ENCODE peak calls at places on chromosomes 2 and 18, in seven cellular contexts. M, T, C, E, D, A and K are unnamed samples.

GRCh38 chr2:237733677-237734300 is 64.8 kb upstream of the RBM44 start:
- DNase-seq in M (peak), T (no peak), C (no peak), E (no peak), D (peak), A (no peak), K (no peak)

GRCh38 chr2:26008851-26009566 is 24.9 kb upstream of the RAB10 start:
- DNase-seq in M (peak), T (peak), C (peak), E (peak), D (peak), A (peak), K (peak)

GRCh38 chr2:189439342-189439741 is 1.9 kb upstream of the WDR75 start:
- DNase-seq in M (no peak), T (no peak), C (no peak), E (no peak), D (no peak), A (no peak), K (no peak)

GRCh38 chr2:213476641-213477040 is 192.4 kb downstream of the SPAG16 start:
- DNase-seq in M (no peak), T (no peak), C (no peak), E (no peak), D (peak), A (no peak), K (no peak)

GRCh38 chr2:30234180-30234971 is 3.0 kb downstream of the LBH start:
- DNase-seq in M (no peak), T (no peak), C (no peak), E (peak), D (peak), A (peak), K (peak)

GRCh38 chr2:150470435-150470834 is 17.0 kb downstream of the RND3 start:
- DNase-seq in M (no peak), T (no peak), C (no peak), E (no peak), D (no peak), A (no peak), K (no peak)

GRCh38 chr18:48765053-48765452 is 185.7 kb downstream of the SMAD7 start:
- DNase-seq in M (no peak), T (no peak), C (no peak), E (no peak), D (no peak), A (no peak), K (no peak)

GRCh38 chr2:237201461-237202287 is 116.0 kb downstream of the COPS8 start:
- DNase-seq in M (peak), T (no peak), C (no peak), E (peak), D (peak), A (peak), K (peak)

GRCh38 chr2:177429688-177430325 is 37.2 kb downstream of the AGPS start:
- DNase-seq in M (no peak), T (no peak), C (no peak), E (no peak), D (peak), A (peak), K (no peak)

GRCh38 chr2:159736048-159736447 is 23.7 kb downstream of the MARCHF7 start:
- DNase-seq in M (no peak), T (no peak), C (no peak), E (no peak), D (peak), A (no peak), K (no peak)

GRCh38 chr2:161681043-161681442 is 56.8 kb downstream of the SLC4A10 start:
- DNase-seq in M (no peak), T (no peak), C (peak), E (no peak), D (peak), A (peak), K (no peak)

GRCh38 chr2:200302940-200303727 is 3.4 kb upstream of the SPATS2L start:
- DNase-seq in M (no peak), T (no peak), C (no peak), E (no peak), D (peak), A (peak), K (no peak)

DNA sequence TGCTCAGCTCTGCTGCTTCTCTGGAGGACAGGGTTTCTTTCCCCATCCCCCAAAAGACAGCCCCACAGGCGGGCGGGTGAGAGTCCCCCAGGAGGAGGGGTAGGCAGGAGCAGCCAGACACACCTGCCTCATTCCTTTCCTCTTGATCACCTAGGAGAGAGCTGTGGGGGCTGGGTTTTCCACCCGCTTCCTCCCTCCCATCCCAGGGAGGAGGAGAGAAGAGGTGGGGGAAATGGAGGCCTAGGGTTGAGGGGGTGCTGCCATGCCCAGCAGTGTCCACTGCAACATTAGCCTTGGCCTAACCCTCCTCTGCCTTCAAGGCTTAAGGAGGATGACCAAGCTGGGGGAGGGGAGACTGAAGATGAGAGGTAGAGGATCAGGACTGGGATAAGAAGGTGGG is 14.7 kb downstream of the WNT10A start:
- DNase-seq in M (no peak), T (no peak), C (no peak), E (no peak), D (no peak), A (no peak), K (no peak)
- H3K27ac ChIP-seq in M (no peak), T (no peak), C (no peak), E (no peak), D (no peak), A (no peak), K (no peak)

GRCh38 chr18:2330764-2331163 is 240.5 kb downstream of the METTL4 start:
- DNase-seq in M (no peak), T (no peak), C (no peak), E (no peak), D (no peak), A (no peak), K (no peak)

GRCh38 chr18:2325933-2326332 is 245.4 kb downstream of the METTL4 start:
- DNase-seq in M (no peak), T (no peak), C (no peak), E (no peak), D (peak), A (no peak), K (no peak)

GRCh38 chr18:2324459-2324858 is 246.8 kb downstream of the METTL4 start:
- DNase-seq in M (no peak), T (no peak), C (no peak), E (no peak), D (no peak), A (no peak), K (no peak)

GRCh38 chr18:2326999-2327398 is 244.3 kb downstream of the METTL4 start:
- DNase-seq in M (no peak), T (no peak), C (no peak), E (no peak), D (peak), A (no peak), K (no peak)

GRCh38 chr18:2325308-2325849 is 245.9 kb downstream of the METTL4 start:
- DNase-seq in M (no peak), T (no peak), C (no peak), E (no peak), D (peak), A (peak), K (no peak)
- TF ChIP-seq CTCF in M (no peak), T (no peak), C (no peak), E (no peak), D (no peak), A (no peak), K (no peak)

GRCh38 chr2:62343636-62344349 is 147.9 kb downstream of the B3GNT2 start:
- DNase-seq in M (no peak), T (no peak), C (no peak), E (no peak), D (no peak), A (no peak), K (no peak)
- H3K27ac ChIP-seq in M (no peak), T (no peak), C (no peak), E (no peak), D (no peak), A (no peak), K (no peak)

DNA sequence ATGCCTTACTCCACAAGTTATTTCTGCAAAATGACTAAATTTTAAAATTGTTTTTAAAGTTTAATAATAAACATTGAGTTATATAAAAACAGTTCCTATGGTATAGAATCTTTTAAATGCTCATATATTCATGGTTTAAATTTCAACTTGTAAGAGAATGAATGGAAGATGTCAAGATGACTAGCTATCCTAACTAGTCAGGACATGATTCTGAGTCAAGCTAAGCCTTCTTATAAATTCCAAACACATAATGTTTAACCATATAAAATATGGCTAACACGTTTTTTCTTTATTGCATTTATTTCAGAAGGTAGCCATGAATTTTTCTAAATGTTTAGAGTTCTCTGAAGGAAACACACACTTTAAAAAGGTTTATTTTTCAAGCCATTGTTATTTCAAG is 320.4 kb downstream of the CBLN2 start:
- DNase-seq in M (no peak), T (no peak), C (no peak), E (no peak), D (no peak), A (no peak), K (no peak)
- TF ChIP-seq CTCF in M (no peak), T (no peak), C (no peak), E (no peak), D (no peak), A (no peak), K (no peak)

DNA sequence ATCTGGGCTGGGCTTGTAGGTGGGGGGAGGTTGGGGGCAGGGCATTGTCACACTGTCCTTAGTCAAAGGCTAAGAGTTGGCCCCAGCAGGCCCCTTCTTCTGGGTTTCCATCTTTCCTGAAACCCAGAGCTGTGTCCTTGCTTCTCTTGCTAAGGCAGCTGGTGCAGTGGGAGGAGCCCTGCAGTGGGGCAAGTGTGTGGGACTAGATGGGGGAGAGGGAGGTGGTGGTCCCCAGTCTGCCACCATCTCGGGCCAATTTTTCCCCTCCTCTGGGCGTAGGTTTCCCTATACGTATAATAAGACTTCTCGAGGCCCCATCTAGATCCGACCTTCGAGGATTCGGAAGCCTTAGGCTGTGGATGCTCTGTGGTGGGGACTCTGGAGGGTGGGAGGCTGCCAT is 3.5 kb downstream of the KCNF1 start:
- DNase-seq in M (no peak), T (no peak), C (no peak), E (no peak), D (no peak), A (no peak), K (no peak)
- H3K27ac ChIP-seq in M (no peak), T (no peak), C (peak), E (no peak), D (no peak), A (no peak), K (no peak)

GRCh38 chr2:39593439-39594393 is 72.0 kb upstream of the TMEM178A start:
- DNase-seq in M (peak), T (peak), C (peak), E (no peak), D (peak), A (peak), K (peak)
- TF ChIP-seq CTCF in M (peak), T (peak), C (peak), E (peak), D (peak), A (peak), K (peak)

GRCh38 chr2:42029639-42030195 is 18.1 kb upstream of the PKDCC start:
- DNase-seq in M (no peak), T (no peak), C (no peak), E (no peak), D (no peak), A (no peak), K (no peak)
- H3K27ac ChIP-seq in M (no peak), T (no peak), C (peak), E (no peak), D (no peak), A (no peak), K (no peak)